ENCODE peak calls at places on chromosomes 5 and 9, in seven cellular contexts. K is left ventricle myocardium inferior; N is ecto neural progenitor cell; W is HTR-8/SVneo; O is ELR; V is stimulated activated naive B cell treated with anti-CD40 and anti-IgM and Interleukin-4, amounts not matched to agents 10 μg/mL and 1 μg/mL and 100 μg/mL, for 72 hours; C is lung. T is an unnamed sample.

GRCh38 chr9:19381656-19382055 is 1.6 kb upstream of the RPS6 start:
- DNase-seq in O (peak), C (no peak), W (no peak), V (no peak), K (no peak), N (no peak), T (no peak)

GRCh38 chr5:74130141-74130897 is 504.3 kb downstream of the ARHGEF28 start:
- DNase-seq in W (no peak), C (no peak), N (no peak), O (no peak), K (no peak), V (no peak), T (no peak)

GRCh38 chr5:151721087-151721646 is 34.5 kb upstream of the SPARC start:
- DNase-seq in O (no peak), K (no peak), V (peak), W (no peak), C (no peak), N (no peak), T (no peak)

GRCh38 chr9:129312731-129313130 is 134.7 kb upstream of the IER5L start:
- DNase-seq in K (no peak), N (no peak), O (no peak), W (no peak), V (no peak), C (no peak), T (no peak)

GRCh38 chr5:32843532-32843895 is 132.4 kb downstream of the NPR3 start:
- DNase-seq in C (no peak), W (no peak), K (no peak), O (no peak), V (no peak), N (no peak), T (no peak)

GRCh38 chr5:40258205-40258604 is 421.5 kb upstream of the PTGER4 start:
- DNase-seq in O (no peak), C (no peak), W (no peak), K (no peak), V (no peak), N (no peak), T (no peak)

GRCh38 chr5:141513627-141514329 is 24.9 kb downstream of the PCDHGC5 start:
- DNase-seq in O (peak), W (peak), C (peak), N (peak), V (peak), K (peak), T (peak)

GRCh38 chr9:118455781-118456180 is 751.6 kb downstream of the TLR4 start:
- DNase-seq in N (no peak), O (no peak), V (no peak), W (no peak), K (no peak), C (no peak), T (no peak)

GRCh38 chr9:134035041-134036039 is 10.1 kb downstream of the BRD3OS start:
- DNase-seq in W (no peak), O (no peak), K (no peak), V (no peak), C (no peak), N (no peak), T (no peak)